ENCODE peak calls at places on chromosomes 16 and 17, in four cellular contexts. One of them, this sample, is unnamed.

GRCh38 chr16:46629331-46629843 is 8.2 kb upstream of the SHCBP1 start:
- DNase-seq in heart right ventricle: no peak
- DNase-seq in left ventricle myocardium inferior: no peak
- DNase-seq in uterus: no peak
- DNase-seq in this sample: peak; percentile 58

GRCh38 chr17:19508327-19508867 is 25.3 kb upstream of the SLC47A1 start:
- DNase-seq in heart right ventricle: peak; percentile 20
- DNase-seq in left ventricle myocardium inferior: peak; percentile 31
- DNase-seq in uterus: peak; percentile 47
- DNase-seq in this sample: peak; percentile 51

GRCh38 chr16:19020689-19021088 is 37.0 kb downstream of the TMC7 start:
- DNase-seq in heart right ventricle: no peak
- DNase-seq in left ventricle myocardium inferior: no peak
- DNase-seq in uterus: no peak
- DNase-seq in this sample: no peak

GRCh38 chr16:10579965-10580918 is at the start of gene EMP2:
- DNase-seq in uterus: peak; percentile 81
- DNase-seq in heart right ventricle: peak; percentile 86
- DNase-seq in left ventricle myocardium inferior: peak; percentile 88
- DNase-seq in this sample: peak; percentile 91

GRCh38 chr17:77692571-77693161 is 265.8 kb upstream of the TNRC6C start:
- DNase-seq in heart right ventricle: no peak
- DNase-seq in uterus: no peak
- DNase-seq in left ventricle myocardium inferior: no peak
- DNase-seq in this sample: no peak

GRCh38 chr16:543301-544164 is 16.0 kb downstream of the CAPN15 start:
- DNase-seq in uterus: no peak
- DNase-seq in heart right ventricle: no peak
- DNase-seq in left ventricle myocardium inferior: no peak
- DNase-seq in this sample: no peak

GRCh38 chr17:59366040-59366757 is 34.7 kb downstream of the YPEL2 start:
- DNase-seq in left ventricle myocardium inferior: no peak
- DNase-seq in uterus: peak; percentile 28
- DNase-seq in heart right ventricle: no peak
- DNase-seq in this sample: peak; percentile 12

GRCh38 chr17:76384987-76385891 is 830 bp downstream of the SPHK1 start:
- DNase-seq in uterus: no peak
- DNase-seq in left ventricle myocardium inferior: peak; percentile 41
- DNase-seq in heart right ventricle: peak; percentile 45
- DNase-seq in this sample: no peak

GRCh38 chr16:68737046-68737729 is at the start of gene CDH1:
- DNase-seq in left ventricle myocardium inferior: no peak
- DNase-seq in uterus: no peak
- DNase-seq in heart right ventricle: no peak
- DNase-seq in this sample: no peak

DNA sequence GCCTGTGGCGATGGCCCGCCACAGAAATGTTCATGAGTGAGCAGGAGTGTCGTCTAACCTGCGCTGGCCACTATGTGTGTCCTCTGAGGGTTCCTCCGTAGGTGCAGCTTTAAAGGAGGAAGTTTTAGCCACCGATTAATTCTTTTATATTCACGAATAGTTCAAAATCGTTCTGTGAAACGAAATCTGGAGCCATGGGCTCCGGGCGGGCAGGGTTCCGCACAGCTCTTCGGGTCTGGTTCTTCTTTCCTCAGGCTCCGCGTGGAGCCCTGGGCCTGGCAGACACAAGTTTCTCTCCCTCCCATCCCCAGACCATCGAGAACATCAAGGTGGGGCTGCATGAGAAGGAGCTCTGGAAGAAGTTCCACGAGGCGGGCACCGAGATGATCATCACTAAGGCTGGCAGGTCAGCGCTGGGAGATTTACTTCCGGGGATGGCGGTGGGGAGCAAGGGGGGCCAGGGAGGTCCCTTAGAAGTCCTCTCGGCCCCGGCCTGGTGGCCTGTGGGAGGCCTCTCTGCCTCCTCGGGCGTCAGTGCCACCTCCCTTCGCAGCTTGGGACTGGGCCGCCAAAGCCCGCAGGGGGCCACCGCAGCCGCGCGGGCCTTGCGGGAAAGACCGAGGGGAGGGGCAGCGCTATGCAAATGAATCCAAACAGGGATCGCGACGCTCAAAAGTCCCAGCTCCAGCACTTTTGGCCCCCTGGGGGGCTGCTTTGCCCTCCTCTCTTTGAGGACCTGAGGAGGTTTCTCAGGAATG is 5.2 kb downstream of the TBX4 start:
- DNase-seq in heart right ventricle: no peak
- DNase-seq in uterus: no peak
- DNase-seq in left ventricle myocardium inferior: no peak
- DNase-seq in this sample: no peak
- H3K4me3 ChIP-seq in heart right ventricle: peak overlapping the region; percentile 27
- H3K4me3 ChIP-seq in uterus: no peak overlapping the region
- H3K4me3 ChIP-seq in left ventricle myocardium inferior: peak overlapping the region; percentile 54
- H3K4me3 ChIP-seq in this sample: no peak overlapping the region

GRCh38 chr16:1689853-1690252 is 11.8 kb downstream of the JPT2 start:
- DNase-seq in uterus: no peak
- DNase-seq in heart right ventricle: no peak
- DNase-seq in left ventricle myocardium inferior: no peak
- DNase-seq in this sample: no peak

GRCh38 chr16:1688807-1689560 is 10.9 kb downstream of the JPT2 start:
- DNase-seq in uterus: no peak
- DNase-seq in left ventricle myocardium inferior: no peak
- DNase-seq in heart right ventricle: peak; percentile 35
- DNase-seq in this sample: no peak

GRCh38 chr16:1690810-1691209 is 12.7 kb downstream of the JPT2 start:
- DNase-seq in uterus: no peak
- DNase-seq in left ventricle myocardium inferior: no peak
- DNase-seq in heart right ventricle: no peak
- DNase-seq in this sample: no peak

GRCh38 chr16:1691276-1691675 is 13.2 kb downstream of the JPT2 start:
- DNase-seq in left ventricle myocardium inferior: no peak
- DNase-seq in uterus: no peak
- DNase-seq in heart right ventricle: no peak
- DNase-seq in this sample: no peak

GRCh38 chr16:1691956-1692355 is 13.9 kb downstream of the JPT2 start:
- DNase-seq in left ventricle myocardium inferior: no peak
- DNase-seq in heart right ventricle: no peak
- DNase-seq in uterus: no peak
- DNase-seq in this sample: no peak
- H3K4me1 ChIP-seq in left ventricle myocardium inferior: peaks cover 9% of the 10 kb centered on the region
- H3K4me1 ChIP-seq in heart right ventricle: peaks cover 18% of the 10 kb centered on the region
- H3K4me1 ChIP-seq in uterus: no peaks in the 10 kb centered on the region
- H3K4me1 ChIP-seq in this sample: no peaks in the 10 kb centered on the region

DNA sequence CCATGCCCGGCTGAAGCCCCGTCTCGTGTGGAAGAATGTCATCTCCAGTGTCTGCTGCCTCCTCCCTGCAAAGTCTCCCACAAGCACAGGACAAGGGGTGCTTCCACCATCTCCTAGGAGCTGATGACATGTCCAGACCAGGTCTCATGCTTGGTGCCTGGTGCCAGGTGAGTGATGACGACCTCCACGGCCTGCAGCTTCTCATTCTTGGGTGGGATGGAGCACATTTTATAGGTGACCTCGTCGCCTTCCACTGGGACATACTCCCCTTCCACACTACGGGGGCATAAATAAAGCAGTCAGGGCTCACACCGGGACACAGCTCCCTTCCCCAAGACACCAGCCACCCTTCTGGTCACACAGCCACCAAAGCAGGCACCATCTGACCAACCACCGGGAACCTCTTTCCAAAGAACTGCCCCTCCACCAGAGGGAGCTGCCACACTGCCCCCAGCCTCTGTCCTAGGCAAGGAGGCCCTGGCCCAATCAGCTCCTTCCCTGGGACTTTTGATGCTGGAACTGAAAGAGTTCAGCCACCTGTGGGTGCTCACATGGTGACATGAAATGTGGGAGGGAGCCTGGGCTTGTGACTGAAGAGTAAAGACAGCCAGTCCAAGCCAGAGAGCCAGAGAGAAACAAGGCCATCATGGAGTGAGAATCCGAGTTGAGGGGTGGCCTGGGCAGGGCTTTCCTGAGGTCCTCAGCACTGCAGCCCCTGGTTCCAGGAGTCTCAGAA is 13.6 kb downstream of the CARHSP1 start:
- DNase-seq in uterus: no peak
- DNase-seq in heart right ventricle: no peak
- DNase-seq in left ventricle myocardium inferior: no peak
- DNase-seq in this sample: no peak
- H3K36me3 ChIP-seq in uterus: no peaks in the 10 kb centered on the region
- H3K36me3 ChIP-seq in heart right ventricle: peaks cover 76% of the 10 kb centered on the region
- H3K36me3 ChIP-seq in left ventricle myocardium inferior: peaks cover 63% of the 10 kb centered on the region
- H3K36me3 ChIP-seq in this sample: peaks cover 80% of the 10 kb centered on the region

GRCh38 chr17:73952136-73952497 is 251.4 kb upstream of the RPL38 start:
- DNase-seq in uterus: no peak
- DNase-seq in heart right ventricle: no peak
- DNase-seq in left ventricle myocardium inferior: no peak
- DNase-seq in this sample: no peak
- H3K4me3 ChIP-seq in uterus: no peak overlapping the region
- H3K4me3 ChIP-seq in heart right ventricle: peak overlapping the region; percentile 32
- H3K4me3 ChIP-seq in left ventricle myocardium inferior: peak overlapping the region; percentile 60
- H3K4me3 ChIP-seq in this sample: no peak overlapping the region

GRCh38 chr17:43021739-43022512 is at the start of gene VAT1:
- DNase-seq in uterus: peak; percentile 78
- DNase-seq in left ventricle myocardium inferior: peak; percentile 86
- DNase-seq in heart right ventricle: peak; percentile 79
- DNase-seq in this sample: peak; percentile 91
- H3K4me1 ChIP-seq in uterus: peaks cover 11% of the 10 kb centered on the region
- H3K4me1 ChIP-seq in left ventricle myocardium inferior: peaks cover 60% of the 10 kb centered on the region
- H3K4me1 ChIP-seq in heart right ventricle: peaks cover 49% of the 10 kb centered on the region
- H3K4me1 ChIP-seq in this sample: peaks cover 2% of the 10 kb centered on the region

GRCh38 chr17:8542599-8542998 is 87.9 kb downstream of the MYH10 start:
- DNase-seq in left ventricle myocardium inferior: no peak
- DNase-seq in uterus: no peak
- DNase-seq in heart right ventricle: no peak
- DNase-seq in this sample: no peak
- H3K36me3 ChIP-seq in left ventricle myocardium inferior: peaks cover 76% of the 10 kb centered on the region
- H3K36me3 ChIP-seq in uterus: no peaks in the 10 kb centered on the region
- H3K36me3 ChIP-seq in heart right ventricle: peaks cover 94% of the 10 kb centered on the region
- H3K36me3 ChIP-seq in this sample: peaks cover 72% of the 10 kb centered on the region

GRCh38 chr16:56212144-56212543 is 20.9 kb downstream of the GNAO1 start:
- DNase-seq in left ventricle myocardium inferior: no peak
- DNase-seq in uterus: no peak
- DNase-seq in heart right ventricle: no peak
- DNase-seq in this sample: no peak
- H3K4me3 ChIP-seq in left ventricle myocardium inferior: no peak overlapping the region
- H3K4me3 ChIP-seq in uterus: no peak overlapping the region
- H3K4me3 ChIP-seq in heart right ventricle: no peak overlapping the region
- H3K4me3 ChIP-seq in this sample: no peak overlapping the region

DNA sequence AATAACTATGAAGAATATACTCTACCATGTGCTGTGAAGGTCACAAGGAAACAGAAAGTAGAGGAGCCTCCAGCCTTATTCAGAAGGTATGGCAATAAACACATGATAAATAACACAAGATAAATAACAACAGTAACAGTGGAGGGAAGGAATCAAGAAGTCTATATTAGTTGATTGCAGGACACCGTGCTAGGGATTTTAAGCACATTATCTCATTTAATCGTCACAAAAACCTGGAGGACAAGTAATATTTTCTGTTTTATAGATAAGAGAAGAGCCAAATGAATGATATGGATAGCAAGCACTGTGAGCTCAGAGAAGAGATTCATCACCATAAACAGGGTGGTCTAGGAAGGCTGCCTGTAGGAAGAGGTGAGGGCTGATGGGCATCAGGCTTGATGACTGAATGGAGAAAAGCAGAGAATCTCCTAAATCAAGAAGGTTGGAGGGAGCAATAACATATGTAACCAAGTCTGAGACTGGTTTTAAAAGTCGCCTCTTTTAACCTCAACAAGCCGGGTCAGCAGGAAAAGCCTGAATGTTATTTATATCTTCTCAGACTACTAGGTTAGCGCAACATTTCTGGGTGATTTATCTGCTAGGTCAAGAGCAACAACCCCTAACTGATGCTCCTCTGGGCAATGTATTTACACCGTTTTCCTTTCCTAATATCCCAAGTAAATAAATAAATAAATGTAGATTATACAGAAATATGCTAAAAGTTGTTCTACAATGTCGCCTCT is 8.3 kb downstream of the TOM1L2 start:
- DNase-seq in heart right ventricle: no peak
- DNase-seq in left ventricle myocardium inferior: no peak
- DNase-seq in uterus: no peak
- DNase-seq in this sample: no peak
- H3K4me1 ChIP-seq in heart right ventricle: peaks cover 75% of the 10 kb centered on the region
- H3K4me1 ChIP-seq in left ventricle myocardium inferior: peaks cover 80% of the 10 kb centered on the region
- H3K4me1 ChIP-seq in uterus: no peaks in the 10 kb centered on the region
- H3K4me1 ChIP-seq in this sample: peaks cover 5% of the 10 kb centered on the region

GRCh38 chr16:15880434-15880833 is 8.0 kb downstream of the CEP20 start:
- DNase-seq in left ventricle myocardium inferior: no peak
- DNase-seq in uterus: no peak
- DNase-seq in heart right ventricle: no peak
- DNase-seq in this sample: no peak

GRCh38 chr16:15881794-15882379 is 6.5 kb downstream of the CEP20 start:
- DNase-seq in uterus: no peak
- DNase-seq in left ventricle myocardium inferior: no peak
- DNase-seq in heart right ventricle: no peak
- DNase-seq in this sample: no peak

GRCh38 chr16:15879255-15879804 is 9.1 kb downstream of the CEP20 start:
- DNase-seq in left ventricle myocardium inferior: no peak
- DNase-seq in uterus: no peak
- DNase-seq in heart right ventricle: no peak
- DNase-seq in this sample: no peak

GRCh38 chr16:15882563-15882962 is 5.8 kb downstream of the CEP20 start:
- DNase-seq in uterus: no peak
- DNase-seq in left ventricle myocardium inferior: no peak
- DNase-seq in heart right ventricle: no peak
- DNase-seq in this sample: no peak

DNA sequence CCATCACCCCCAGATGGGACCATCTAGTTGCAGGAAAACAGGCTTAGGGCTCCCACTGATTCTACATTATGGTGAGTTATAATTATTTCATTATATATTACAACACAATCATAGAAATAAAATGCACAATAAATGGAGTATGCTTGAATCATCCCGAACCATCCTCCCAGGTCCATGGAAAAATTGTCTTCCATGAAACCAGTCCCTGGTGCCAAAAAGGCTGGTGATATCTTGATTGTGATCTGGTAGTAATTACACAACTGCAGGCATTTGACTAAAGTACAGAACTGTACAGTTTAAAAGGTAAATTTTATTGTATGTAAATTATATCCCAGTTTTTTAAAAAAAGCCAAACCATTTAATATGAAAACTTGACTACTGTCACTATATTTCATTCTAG is 7.5 kb downstream of the CEP20 start:
- DNase-seq in heart right ventricle: no peak
- DNase-seq in uterus: no peak
- DNase-seq in left ventricle myocardium inferior: no peak
- DNase-seq in this sample: no peak
- H3K36me3 ChIP-seq in heart right ventricle: peaks cover 75% of the 10 kb centered on the region
- H3K36me3 ChIP-seq in uterus: no peaks in the 10 kb centered on the region
- H3K36me3 ChIP-seq in left ventricle myocardium inferior: peaks cover 57% of the 10 kb centered on the region
- H3K36me3 ChIP-seq in this sample: peaks cover 25% of the 10 kb centered on the region